ENCODE peak calls at places on chromosomes 1 and 21, in nine cellular contexts. R is thoracic aorta; Y is stomach; B is lower lobe of right lung; A is CD8-positive, alpha-beta T cell; X is Panc1; P is lung; Z is SK-N-SH; V is tibial artery. N is an unnamed sample. For H3K4me1, the result is how much of the 10 kb centered on the place peaks cover.

GRCh38 chr21:36750579-36750959 is 51.7 kb downstream of the SIM2 start:
- DNase-seq in A (no peak), Y (no peak), R (no peak), Z (no peak), X (no peak), B (no peak), V (no peak), P (no peak), N (no peak)

GRCh38 chr1:16979475-16980327 is 719 bp downstream of the MFAP2 start:
- DNase-seq in P (no peak), Z (peak), R (no peak), Y (no peak), V (no peak), A (no peak), B (no peak), X (no peak), N (peak)

GRCh38 chr1:19310720-19311502 is 1.0 kb downstream of the AKR7A2 start:
- DNase-seq in Z (peak), B (no peak), R (no peak), X (no peak), Y (no peak), A (no peak), V (no peak), P (no peak), N (no peak)

GRCh38 chr1:2212542-2213491 is 15.3 kb upstream of the SKI start:
- DNase-seq in V (peak), P (peak), B (peak), X (no peak), Y (peak), A (no peak), Z (peak), R (peak), N (peak)

GRCh38 chr21:44058981-44059380 is 46.9 kb downstream of the TRAPPC10 start:
- DNase-seq in Z (no peak), P (no peak), X (no peak), A (no peak), V (no peak), R (no peak), B (no peak), Y (no peak), N (no peak)

GRCh38 chr1:209076688-209077087 is 506.8 kb upstream of the CAMK1G start:
- DNase-seq in V (no peak), Y (no peak), Z (no peak), B (no peak), X (peak), R (no peak), P (no peak), A (no peak), N (no peak)

GRCh38 chr1:46399307-46399706 is 5.2 kb downstream of the FAAH start:
- DNase-seq in X (no peak), Z (peak), B (no peak), Y (no peak), A (no peak), P (no peak), V (no peak), R (no peak), N (no peak)

GRCh38 chr1:55310517-55310927 is 95.4 kb upstream of the USP24 start:
- DNase-seq in Z (peak), Y (no peak), X (peak), P (no peak), B (no peak), V (no peak), R (peak), A (no peak), N (no peak)

GRCh38 chr1:17777330-17777729 is 22.2 kb downstream of the ACTL8 start:
- DNase-seq in A (no peak), B (no peak), X (no peak), P (no peak), R (no peak), V (no peak), Z (no peak), Y (no peak), N (no peak)

GRCh38 chr21:15034126-15034848 is 30.5 kb downstream of the NRIP1 start:
- DNase-seq in P (no peak), X (no peak), B (no peak), R (no peak), A (no peak), V (no peak), Z (no peak), Y (no peak), N (no peak)

GRCh38 chr1:240968864-240969263 is 356.9 kb upstream of the GREM2 start:
- DNase-seq in P (no peak), Y (no peak), Z (peak), R (no peak), A (no peak), X (no peak), B (no peak), V (no peak), N (no peak)

GRCh38 chr1:183450086-183450485 is 22.2 kb upstream of the SMG7 start:
- DNase-seq in P (no peak), B (no peak), A (no peak), R (no peak), V (no peak), Z (no peak), Y (no peak), X (no peak), N (no peak)

GRCh38 chr1:202361701-202362100 is 13.2 kb downstream of the PPP1R12B start:
- DNase-seq in A (no peak), P (no peak), Z (no peak), R (no peak), X (no peak), V (no peak), B (no peak), Y (no peak), N (no peak)

GRCh38 chr1:27391511-27392095 is 819 bp upstream of the GPR3 start:
- DNase-seq in B (no peak), Y (peak), V (no peak), R (no peak), Z (no peak), A (no peak), X (no peak), P (no peak), N (peak)

GRCh38 chr1:2506901-2507565 is 19.4 kb downstream of the PANK4 start:
- DNase-seq in A (no peak), X (no peak), Y (no peak), R (no peak), P (no peak), Z (no peak), B (no peak), V (no peak), N (no peak)

GRCh38 chr1:224435318-224435763 is 744 bp upstream of the WDR26 start:
- DNase-seq in V (no peak), P (no peak), X (no peak), A (no peak), Z (no peak), R (no peak), B (no peak), Y (no peak), N (no peak)

GRCh38 chr1:94713472-94714141 is 106.5 kb upstream of the SLC44A3 start:
- DNase-seq in X (no peak), B (peak), V (peak), R (peak), P (peak), Y (peak), Z (peak), A (no peak), N (peak)

GRCh38 chr1:201128962-201129361 is 2.0 kb upstream of the ASCL5 start:
- DNase-seq in B (peak), X (no peak), R (no peak), Y (no peak), A (no peak), P (no peak), V (no peak), Z (no peak), N (no peak)

GRCh38 chr1:244919320-244920282 is 55.3 kb upstream of the HNRNPU start:
- DNase-seq in V (no peak), X (no peak), P (no peak), A (no peak), B (no peak), Z (no peak), R (no peak), Y (no peak), N (no peak)

GRCh38 chr1:42777860-42778259 is 6.9 kb upstream of the TMEM269 start:
- DNase-seq in V (no peak), Z (peak), Y (no peak), P (no peak), A (no peak), R (no peak), X (no peak), B (no peak), N (no peak)

GRCh38 chr21:42218836-42219605 is at the start of gene ABCG1:
- DNase-seq in P (no peak), Z (peak), X (no peak), V (no peak), B (peak), Y (peak), R (no peak), A (no peak), N (no peak)

GRCh38 chr1:208654241-208654640 is 410.1 kb upstream of the PLXNA2 start:
- DNase-seq in B (no peak), V (no peak), Z (peak), P (no peak), X (no peak), Y (no peak), R (no peak), A (no peak), N (no peak)

GRCh38 chr1:3363756-3364155 is 90.7 kb upstream of the ARHGEF16 start:
- DNase-seq in P (no peak), Z (no peak), V (no peak), Y (no peak), X (no peak), A (no peak), B (no peak), R (no peak), N (no peak)

GRCh38 chr1:159891275-159892157 is 8.4 kb downstream of the CFAP45 start:
- DNase-seq in V (peak), A (peak), B (peak), R (peak), Y (peak), X (peak), P (peak), Z (peak), N (peak)

GRCh38 chr1:221435510-221435909 is 306.4 kb downstream of the DUSP10 start:
- DNase-seq in V (no peak), Y (no peak), X (no peak), Z (peak), B (no peak), P (no peak), R (no peak), A (no peak), N (no peak)

GRCh38 chr1:7690496-7691182 is 80.5 kb upstream of the VAMP3 start:
- DNase-seq in V (no peak), Y (no peak), A (no peak), Z (no peak), X (no peak), B (peak), R (no peak), P (no peak), N (no peak)

GRCh38 chr1:179831852-179832699 is 45.5 kb downstream of the TOR1AIP2 start:
- DNase-seq in X (no peak), V (no peak), P (peak), Z (no peak), Y (no peak), B (no peak), A (no peak), R (no peak), N (no peak)

GRCh38 chr1:236391008-236391407 is 3.1 kb upstream of the EDARADD start:
- DNase-seq in Z (no peak), Y (no peak), V (no peak), B (no peak), R (no peak), X (no peak), A (no peak), P (no peak), N (no peak)

GRCh38 chr1:35477870-35478269 is 79.3 kb downstream of the KIAA0319L start:
- DNase-seq in P (no peak), Z (no peak), A (no peak), Y (no peak), X (no peak), V (no peak), R (no peak), B (no peak), N (no peak)

GRCh38 chr1:93959413-93959812 is 50.2 kb upstream of the GCLM start:
- DNase-seq in A (no peak), R (no peak), Y (no peak), X (no peak), Z (no peak), P (no peak), B (no peak), V (no peak), N (no peak)

DNA sequence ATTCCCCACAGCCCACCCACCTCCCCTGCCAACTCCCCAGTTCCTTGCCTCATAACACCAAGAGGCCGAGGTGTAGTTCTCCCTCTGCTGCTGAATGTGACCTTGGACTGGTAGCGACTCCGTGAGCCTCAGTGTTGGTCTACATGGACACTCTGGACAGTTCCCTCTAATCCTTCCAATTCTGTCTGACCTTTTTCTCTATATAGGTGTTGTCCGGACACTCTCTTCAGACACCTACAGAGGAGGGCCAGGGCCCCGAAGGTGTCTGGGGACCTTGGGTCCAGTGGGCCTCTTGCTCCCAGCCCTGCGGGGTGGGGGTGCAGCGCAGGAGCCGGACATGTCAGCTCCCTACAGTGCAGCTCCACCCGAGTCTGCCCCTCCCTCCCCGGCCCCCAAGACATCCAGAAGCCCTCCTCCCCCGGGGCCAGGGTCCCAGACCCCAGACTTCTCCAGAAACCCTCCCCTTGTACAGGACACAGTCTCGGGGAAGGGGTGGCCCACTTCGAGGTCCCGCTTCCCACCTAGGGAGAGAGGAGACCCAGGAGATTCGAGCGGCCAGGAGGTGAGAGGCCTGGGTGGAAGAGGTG is 3.6 kb downstream of the ADAMTSL4 start:
- DNase-seq in Y (no peak), R (no peak), P (no peak), Z (no peak), V (no peak), X (no peak), B (no peak), A (no peak), N (peak)
- H3K4me3 ChIP-seq in Y (no peak), R (peak), P (no peak), Z (no peak), V (no peak), X (no peak), B (peak), A (no peak), N (no peak)

DNA sequence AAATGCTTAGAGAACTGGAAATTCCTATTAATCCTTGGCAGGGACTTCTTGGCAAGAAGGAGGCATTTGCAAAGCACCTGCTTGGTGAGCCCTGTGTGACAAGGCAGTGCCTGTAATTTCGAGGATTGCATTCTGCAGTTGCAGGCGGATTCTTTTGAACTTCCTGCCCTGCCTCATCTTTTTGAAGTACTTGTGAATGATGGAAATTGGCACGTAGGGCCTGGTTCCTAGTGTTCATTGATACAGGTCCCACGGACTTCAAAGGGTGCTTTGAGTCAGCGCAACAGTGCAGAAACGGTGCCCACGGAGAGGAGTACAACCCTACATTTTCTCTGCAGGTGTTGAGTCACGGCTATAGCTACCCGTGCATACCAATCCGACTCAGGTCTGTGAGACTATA is 6.4 kb downstream of the HUNK start:
- DNase-seq in Z (no peak), V (no peak), P (no peak), R (no peak), Y (no peak), A (no peak), B (no peak), X (no peak), N (no peak)
- H3K4me1 ChIP-seq in Z (under half), V (under half), P (under half), R (under half), Y (under half), A (under half), B (under half), X (under half), N (under half)

GRCh38 chr1:106189780-106190179 is 866.7 kb upstream of the PRMT6 start:
- DNase-seq in X (no peak), R (no peak), B (no peak), P (no peak), Z (no peak), A (no peak), Y (no peak), V (no peak), N (no peak)
- TF ChIP-seq CTCF in X (no peak), R (no peak), B (no peak), P (no peak), Z (no peak), A (no peak), Y (no peak), V (no peak), N (no peak)

GRCh38 chr1:66984491-66984890 is 59.7 kb downstream of the MIER1 start:
- DNase-seq in X (no peak), R (no peak), Y (no peak), B (no peak), Z (no peak), A (no peak), V (no peak), P (no peak), N (no peak)

GRCh38 chr1:66985835-66986234 is 61.0 kb downstream of the MIER1 start:
- DNase-seq in X (no peak), P (no peak), V (no peak), Z (no peak), A (no peak), R (no peak), Y (no peak), B (no peak), N (no peak)

GRCh38 chr1:66982561-66983285 is 57.9 kb downstream of the MIER1 start:
- DNase-seq in V (no peak), Z (no peak), P (no peak), X (no peak), B (no peak), R (no peak), A (no peak), Y (no peak), N (no peak)

GRCh38 chr1:66981679-66982078 is 56.9 kb downstream of the MIER1 start:
- DNase-seq in V (no peak), Z (no peak), R (no peak), B (no peak), Y (no peak), X (no peak), A (peak), P (no peak), N (no peak)

GRCh38 chr1:66980745-66981367 is 56.1 kb downstream of the MIER1 start:
- DNase-seq in V (no peak), P (no peak), Z (no peak), R (no peak), A (no peak), Y (no peak), X (no peak), B (no peak), N (no peak)
- H3K4me3 ChIP-seq in V (peak), P (no peak), Z (no peak), R (peak), A (peak), Y (no peak), X (no peak), B (no peak), N (no peak)

DNA sequence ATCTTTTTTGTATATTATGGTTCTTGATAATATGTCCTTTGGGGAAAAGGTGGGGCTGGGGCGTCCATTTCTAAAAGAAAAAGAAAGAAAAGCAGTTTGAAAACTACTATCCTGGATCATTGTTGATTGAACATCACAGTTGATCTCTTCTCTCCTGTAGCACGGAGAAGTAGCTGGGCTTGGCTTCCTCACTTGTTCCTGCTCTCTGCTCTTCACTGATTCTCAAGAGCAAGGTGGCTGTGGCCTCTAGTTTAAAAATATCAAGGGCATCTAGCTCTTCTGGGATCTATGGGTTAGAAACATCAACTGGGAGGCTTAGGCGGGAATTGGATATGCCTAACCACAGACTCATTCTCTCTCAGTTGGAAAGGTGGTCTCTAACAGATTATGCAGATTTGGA is 38.1 kb upstream of the EPHA8 start:
- DNase-seq in R (no peak), P (no peak), B (no peak), Z (no peak), V (no peak), A (no peak), Y (no peak), X (no peak), N (no peak)
- H3K4me1 ChIP-seq in R (under half), P (under half), B (under half), Z (under half), V (under half), A (under half), Y (under half), X (under half), N (under half)

DNA sequence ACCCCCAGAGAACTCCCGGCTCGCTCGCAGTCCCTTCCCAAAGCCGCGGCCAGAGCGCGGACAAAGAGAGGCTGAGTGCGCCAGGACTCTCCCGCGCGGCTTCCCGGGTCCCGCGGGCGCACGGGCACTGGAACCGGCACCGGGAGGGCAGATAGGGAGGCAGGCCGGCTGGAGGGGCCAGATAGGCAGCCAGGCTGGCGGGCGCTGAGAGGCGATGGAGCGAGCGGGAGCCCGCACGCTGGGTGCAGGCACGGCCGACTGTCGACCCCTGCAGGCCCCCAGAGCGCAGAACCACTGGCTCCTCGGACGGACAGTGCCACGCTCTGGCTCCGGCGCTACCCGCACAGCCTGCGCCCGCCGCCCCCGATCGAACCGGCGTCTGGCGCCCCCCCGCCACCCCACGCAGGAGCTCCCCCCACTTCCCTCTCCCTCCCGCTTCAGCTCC is 634 bp downstream of the SLC6A9 start:
- DNase-seq in V (no peak), A (no peak), B (no peak), X (no peak), Z (peak), Y (no peak), R (no peak), P (no peak), N (peak)
- TF ChIP-seq CTCF in V (no peak), A (no peak), B (peak), X (no peak), Z (peak), Y (no peak), R (peak), P (no peak), N (peak)

GRCh38 chr1:116286541-116286971 is 86.5 kb upstream of the ATP1A1 start:
- DNase-seq in R (no peak), Z (no peak), P (no peak), Y (no peak), V (no peak), B (no peak), X (no peak), A (no peak), N (no peak)

GRCh38 chr1:116290085-116290670 is 82.9 kb upstream of the ATP1A1 start:
- DNase-seq in X (no peak), B (no peak), Y (no peak), R (no peak), A (no peak), P (no peak), V (no peak), Z (no peak), N (no peak)

GRCh38 chr1:116287341-116288200 is 85.5 kb upstream of the ATP1A1 start:
- DNase-seq in X (no peak), P (no peak), B (no peak), Y (no peak), A (no peak), V (no peak), R (no peak), Z (no peak), N (no peak)

GRCh38 chr1:116289219-116289618 is 83.8 kb upstream of the ATP1A1 start:
- DNase-seq in R (no peak), B (no peak), V (no peak), P (no peak), Y (no peak), A (no peak), X (no peak), Z (no peak), N (no peak)

DNA sequence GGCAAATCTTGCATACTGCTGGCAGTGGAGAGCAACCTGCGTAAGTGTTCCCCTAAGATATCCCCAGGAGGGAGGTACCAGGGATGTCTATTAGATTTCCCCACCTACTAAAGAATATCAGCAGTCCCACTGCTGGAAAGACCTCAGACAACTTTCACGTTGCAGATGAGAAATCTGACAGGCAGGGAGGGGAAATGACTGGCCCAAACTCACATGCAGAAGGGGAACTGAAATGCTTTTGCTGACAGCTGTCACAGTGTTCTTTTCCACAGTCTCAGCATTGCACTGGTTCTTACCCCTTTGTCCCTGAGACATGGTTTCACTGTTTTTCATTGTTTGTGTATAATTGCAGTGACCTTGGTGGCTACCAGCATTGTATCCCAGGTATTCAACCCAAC is 84.8 kb upstream of the ATP1A1 start:
- DNase-seq in V (no peak), Z (no peak), P (no peak), Y (no peak), X (no peak), B (no peak), A (no peak), R (no peak), N (no peak)
- H3K4me3 ChIP-seq in V (no peak), Z (no peak), P (no peak), Y (no peak), X (no peak), B (no peak), A (no peak), R (no peak), N (no peak)

GRCh38 chr1:26284597-26285351 is 4.9 kb downstream of the SH3BGRL3 start:
- DNase-seq in A (peak), X (peak), B (peak), R (peak), Z (peak), Y (peak), V (peak), P (peak), N (peak)
- H3K4me1 ChIP-seq in A (half or more), X (under half), B (half or more), R (under half), Z (under half), Y (under half), V (under half), P (under half), N (under half)